ENCODE peak calls at places on chromosomes 6 and 20, in six cellular contexts. C is RCC 7860, D is tibial nerve, R is HFF-Myc, A is HS-27A, U is GM04504. Z is an unnamed sample.
A peak's percentile ranks its signal among the peaks of the same experiment; 100 is the strongest.

GRCh38 chr6:116221067-116221466 is 32.8 kb downstream of the TSPYL4 start:
- DNase-seq in C (no peak), D (no peak), R (no peak), A (no peak), U (no peak), Z (no peak)

GRCh38 chr20:57400821-57401564 is 9.8 kb downstream of the RBM38 start:
- DNase-seq in C (no peak), D (no peak), R (no peak), A (no peak), U (no peak), Z (no peak)

GRCh38 chr20:62634330-62634967 is 7.9 kb upstream of the SLCO4A1 start:
- DNase-seq in C (no peak), D (no peak), R (no peak), A (no peak), U (no peak), Z (no peak)

GRCh38 chr6:13469688-13470087 is 17.7 kb downstream of the GFOD1 start:
- DNase-seq in C (no peak), D (no peak), R (no peak), A (no peak), U (no peak), Z (no peak)

GRCh38 chr20:62743777-62744317 is 35.2 kb downstream of the NTSR1 start:
- DNase-seq in C (no peak), D (no peak), R (no peak), A (no peak), U (no peak), Z (no peak)

GRCh38 chr6:128368213-128369000 is 152.0 kb downstream of the PTPRK start:
- DNase-seq in C (no peak), D (no peak), R (no peak), A (no peak), U (no peak), Z (no peak)

GRCh38 chr6:95660544-95660943 is 83.2 kb downstream of the MANEA start:
- DNase-seq in C (no peak), D (no peak), R (no peak), A (no peak), U (no peak), Z (no peak)

GRCh38 chr6:18154507-18155272 is at the start of gene TPMT:
- DNase-seq in C (no peak), D (no peak), R (no peak), A (peak; percentile 68), U (no peak), Z (no peak)

GRCh38 chr6:88145298-88145963 is 20.7 kb downstream of the CNR1 start:
- DNase-seq in C (no peak), D (no peak), R (no peak), A (no peak), U (no peak), Z (no peak)

GRCh38 chr6:89120371-89120770 is 2.5 kb upstream of the SRSF12 start:
- DNase-seq in C (peak; percentile 92), D (no peak), R (no peak), A (no peak), U (no peak), Z (no peak)

GRCh38 chr6:33314943-33315752 is 1.3 kb upstream of the TAPBP start:
- DNase-seq in C (no peak), D (no peak), R (no peak), A (no peak), U (no peak), Z (no peak)

GRCh38 chr20:32809907-32810306 is 9.8 kb upstream of the MAPRE1 start:
- DNase-seq in C (no peak), D (no peak), R (no peak), A (no peak), U (no peak), Z (no peak)

GRCh38 chr20:4972506-4973251 is 28.6 kb downstream of the SLC23A2 start:
- DNase-seq in C (no peak), D (no peak), R (no peak), A (no peak), U (no peak), Z (no peak)

GRCh38 chr20:61328906-61329558 is 77.0 kb downstream of the CDH4 start:
- DNase-seq in C (no peak), D (no peak), R (no peak), A (no peak), U (no peak), Z (no peak)

GRCh38 chr6:42762338-42762929 is 16.5 kb upstream of the TBCC start:
- DNase-seq in C (no peak), D (no peak), R (no peak), A (no peak), U (no peak), Z (no peak)

GRCh38 chr6:10205120-10205519 is 209.8 kb downstream of the TFAP2A start:
- DNase-seq in C (no peak), D (no peak), R (no peak), A (no peak), U (no peak), Z (peak; percentile 15)

GRCh38 chr6:43402819-43403218 is 24.5 kb upstream of the ABCC10 start:
- DNase-seq in C (no peak), D (no peak), R (no peak), A (no peak), U (no peak), Z (no peak)

GRCh38 chr6:82711992-82712788 is 348.6 kb downstream of the TPBG start:
- DNase-seq in C (no peak), D (peak; percentile 66), R (no peak), A (no peak), U (peak; percentile 48), Z (peak; percentile 67)

GRCh38 chr6:14272111-14273085 is 154.8 kb downstream of the CD83 start:
- DNase-seq in C (peak; percentile 97), D (no peak), R (no peak), A (peak; percentile 49), U (no peak), Z (no peak)

GRCh38 chr6:12679291-12679690 is 37.3 kb upstream of the PHACTR1 start:
- DNase-seq in C (no peak), D (no peak), R (no peak), A (no peak), U (no peak), Z (no peak)

GRCh38 chr6:21856096-21856825 is 262.7 kb downstream of the SOX4 start:
- DNase-seq in C (peak; percentile 69), D (no peak), R (peak; percentile 38), A (no peak), U (peak; percentile 48), Z (peak; percentile 51)

GRCh38 chr20:48733296-48733790 is 94.5 kb downstream of the PREX1 start:
- DNase-seq in C (no peak), D (no peak), R (no peak), A (no peak), U (no peak), Z (no peak)

GRCh38 chr6:13523826-13524622 is 36.6 kb upstream of the GFOD1 start:
- DNase-seq in C (no peak), D (no peak), R (no peak), A (no peak), U (no peak), Z (no peak)

GRCh38 chr6:61592238-61592637 is 693.8 kb downstream of the KHDRBS2 start:
- DNase-seq in C (no peak), D (no peak), R (no peak), A (no peak), U (no peak), Z (no peak)

GRCh38 chr6:118903691-118904090 is 9.7 kb downstream of the ASF1A start:
- DNase-seq in C (no peak), D (no peak), R (no peak), A (no peak), U (no peak), Z (no peak)

GRCh38 chr6:70280462-70280861 is 22.4 kb downstream of the COL9A1 start:
- DNase-seq in C (no peak), D (no peak), R (no peak), A (no peak), U (no peak), Z (no peak)

GRCh38 chr6:35425284-35425683 is 26.9 kb upstream of the FANCE start:
- DNase-seq in C (peak; percentile 25), D (no peak), R (peak; percentile 62), A (peak; percentile 90), U (peak; percentile 71), Z (peak; percentile 48)

GRCh38 chr6:100726741-100727140 is 154.4 kb downstream of the ASCC3 start:
- DNase-seq in C (no peak), D (no peak), R (no peak), A (no peak), U (peak; percentile 19), Z (no peak)

GRCh38 chr6:41767112-41767946 is 12.4 kb downstream of the FRS3 start:
- DNase-seq in C (no peak), D (peak; percentile 34), R (peak; percentile 69), A (no peak), U (peak; percentile 88), Z (peak; percentile 40)